ENCODE peak calls at places on chromosomes 5 and 9, in ten cellular contexts. U is mesendoderm, H is mucosa of descending colon, Y is spleen, G is dorsolateral prefrontal cortex, M is IMR-90, F is fibroblast of villous mesenchyme, O is neural progenitor cell, A is GM23338, E is keratinocyte. V is an unnamed sample.

GRCh38 chr5:116445311-116445710 is 129.3 kb downstream of the SEMA6A start:
- DNase-seq in U (no peak), H (no peak), Y (no peak), G (no peak), M (no peak), F (no peak), O (no peak), A (no peak), E (no peak), V (no peak)

GRCh38 chr5:141493500-141494422 is 4.9 kb downstream of the PCDHGC5 start:
- DNase-seq in U (no peak), H (no peak), Y (no peak), G (no peak), M (peak; percentile 65), F (no peak), O (no peak), A (no peak), E (no peak), V (no peak)

GRCh38 chr9:68947842-68948569 is 65.9 kb downstream of the PRKACG start:
- DNase-seq in U (peak; percentile 65), H (no peak), Y (no peak), G (no peak), M (no peak), F (no peak), O (no peak), A (no peak), E (no peak), V (no peak)

GRCh38 chr5:97162045-97162444 is 19.6 kb upstream of the LIX1 start:
- DNase-seq in U (peak; percentile 78), H (peak; percentile 90), Y (no peak), G (no peak), M (peak; percentile 84), F (peak; percentile 83), O (peak; percentile 81), A (peak; percentile 84), E (peak; percentile 56), V (peak; percentile 73)

GRCh38 chr9:78973906-78974305 is 597.9 kb upstream of the TLE4 start:
- DNase-seq in U (peak; percentile 45), H (no peak), Y (no peak), G (no peak), M (peak; percentile 79), F (peak; percentile 47), O (no peak), A (peak; percentile 16), E (peak; percentile 73), V (no peak)

GRCh38 chr5:80406980-80407734 is 707 bp upstream of the ZFYVE16 start:
- DNase-seq in U (no peak), H (peak; percentile 50), Y (peak; percentile 79), G (no peak), M (peak; percentile 1), F (peak; percentile 92), O (no peak), A (no peak), E (no peak), V (peak; percentile 46)

GRCh38 chr5:180594311-180595045 is 3.2 kb upstream of the SCGB3A1 start:
- DNase-seq in U (no peak), H (no peak), Y (no peak), G (no peak), M (no peak), F (no peak), O (no peak), A (no peak), E (no peak), V (no peak)

GRCh38 chr5:75460532-75460931 is 50.9 kb downstream of the CERT1 start:
- DNase-seq in U (no peak), H (no peak), Y (no peak), G (no peak), M (no peak), F (no peak), O (no peak), A (no peak), E (no peak), V (no peak)

GRCh38 chr9:116327702-116328440 is 174.3 kb downstream of the PAPPA start:
- DNase-seq in U (no peak), H (no peak), Y (no peak), G (no peak), M (peak; percentile 69), F (peak; percentile 45), O (no peak), A (no peak), E (no peak), V (no peak)

GRCh38 chr9:132557768-132558167 is 24.6 kb upstream of the BARHL1 start:
- DNase-seq in U (no peak), H (no peak), Y (no peak), G (no peak), M (no peak), F (no peak), O (no peak), A (no peak), E (no peak), V (no peak)

GRCh38 chr9:95819636-95820035 is 55.9 kb upstream of the ERCC6L2 start:
- DNase-seq in U (peak; percentile 94), H (no peak), Y (no peak), G (no peak), M (no peak), F (no peak), O (peak; percentile 48), A (peak; percentile 71), E (no peak), V (no peak)

GRCh38 chr5:55432549-55432948 is 102.2 kb downstream of the PLPP1 start:
- DNase-seq in U (no peak), H (no peak), Y (no peak), G (no peak), M (no peak), F (no peak), O (no peak), A (no peak), E (no peak), V (no peak)

GRCh38 chr5:146425023-146425422 is 22.1 kb upstream of the TCERG1 start:
- DNase-seq in U (peak; percentile 63), H (no peak), Y (no peak), G (no peak), M (no peak), F (no peak), O (peak; percentile 27), A (peak; percentile 62), E (no peak), V (no peak)

GRCh38 chr5:146427619-146427997 is 19.5 kb upstream of the TCERG1 start:
- DNase-seq in U (no peak), H (no peak), Y (no peak), G (no peak), M (no peak), F (no peak), O (no peak), A (no peak), E (no peak), V (no peak)

GRCh38 chr5:146426305-146426704 is 20.8 kb upstream of the TCERG1 start:
- DNase-seq in U (no peak), H (no peak), Y (no peak), G (no peak), M (no peak), F (no peak), O (no peak), A (no peak), E (no peak), V (no peak)

GRCh38 chr5:146426853-146427618 is 20.1 kb upstream of the TCERG1 start:
- DNase-seq in U (peak; percentile 54), H (no peak), Y (no peak), G (no peak), M (peak; percentile 52), F (peak; percentile 52), O (peak; percentile 64), A (peak; percentile 75), E (no peak), V (no peak)

DNA sequence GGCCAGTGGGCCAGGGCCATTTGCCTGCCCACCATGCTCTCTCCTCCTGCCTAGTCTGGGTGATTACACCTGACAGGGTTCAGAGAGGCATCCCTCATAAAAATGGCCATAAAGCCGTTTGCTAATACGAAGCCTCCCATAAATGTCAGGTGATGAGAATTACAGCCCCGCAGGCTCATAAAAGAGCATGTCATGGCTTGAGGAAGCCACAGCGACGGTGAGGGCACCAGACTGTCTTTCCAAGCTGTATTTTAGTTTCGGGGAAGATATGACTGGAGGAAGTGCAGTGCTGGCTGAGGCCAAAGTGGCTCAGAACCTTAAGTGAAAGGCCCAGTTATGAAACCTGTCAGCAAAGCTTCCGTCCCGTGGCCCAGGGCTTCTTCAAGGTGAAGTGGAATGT is 18.5 kb upstream of the TCERG1 start:
- DNase-seq in U (no peak), H (peak; percentile 73), Y (no peak), G (no peak), M (no peak), F (no peak), O (no peak), A (no peak), E (no peak), V (no peak)
- H3K4me3 ChIP-seq in U (no peak overlapping the region), H (no peak overlapping the region), Y (no peak overlapping the region), G (no peak overlapping the region), M (no peak overlapping the region), F (no peak overlapping the region), O (no peak overlapping the region), A (no peak overlapping the region), E (no peak overlapping the region), V (no peak overlapping the region)

GRCh38 chr5:1949253-1949652 is 66.5 kb upstream of the IRX4 start:
- DNase-seq in U (no peak), H (no peak), Y (no peak), G (no peak), M (no peak), F (no peak), O (no peak), A (no peak), E (no peak), V (no peak)
- H3K4me3 ChIP-seq in U (no peak overlapping the region), H (no peak overlapping the region), Y (no peak overlapping the region), G (no peak overlapping the region), M (no peak overlapping the region), F (no peak overlapping the region), O (no peak overlapping the region), A (no peak overlapping the region), E (peak overlapping the region; percentile 31), V (no peak overlapping the region)

GRCh38 chr5:32587067-32587551 is 1.8 kb downstream of the SUB1 start:
- DNase-seq in U (no peak), H (no peak), Y (no peak), G (no peak), M (no peak), F (no peak), O (no peak), A (no peak), E (no peak), V (no peak)
- H3K4me3 ChIP-seq in U (no peak overlapping the region), H (no peak overlapping the region), Y (peak overlapping the region; percentile 78), G (peak overlapping the region; percentile 87), M (no peak overlapping the region), F (peak overlapping the region; percentile 96), O (peak overlapping the region; percentile 85), A (peak overlapping the region; percentile 88), E (peak overlapping the region; percentile 99), V (peak overlapping the region; percentile 88)

DNA sequence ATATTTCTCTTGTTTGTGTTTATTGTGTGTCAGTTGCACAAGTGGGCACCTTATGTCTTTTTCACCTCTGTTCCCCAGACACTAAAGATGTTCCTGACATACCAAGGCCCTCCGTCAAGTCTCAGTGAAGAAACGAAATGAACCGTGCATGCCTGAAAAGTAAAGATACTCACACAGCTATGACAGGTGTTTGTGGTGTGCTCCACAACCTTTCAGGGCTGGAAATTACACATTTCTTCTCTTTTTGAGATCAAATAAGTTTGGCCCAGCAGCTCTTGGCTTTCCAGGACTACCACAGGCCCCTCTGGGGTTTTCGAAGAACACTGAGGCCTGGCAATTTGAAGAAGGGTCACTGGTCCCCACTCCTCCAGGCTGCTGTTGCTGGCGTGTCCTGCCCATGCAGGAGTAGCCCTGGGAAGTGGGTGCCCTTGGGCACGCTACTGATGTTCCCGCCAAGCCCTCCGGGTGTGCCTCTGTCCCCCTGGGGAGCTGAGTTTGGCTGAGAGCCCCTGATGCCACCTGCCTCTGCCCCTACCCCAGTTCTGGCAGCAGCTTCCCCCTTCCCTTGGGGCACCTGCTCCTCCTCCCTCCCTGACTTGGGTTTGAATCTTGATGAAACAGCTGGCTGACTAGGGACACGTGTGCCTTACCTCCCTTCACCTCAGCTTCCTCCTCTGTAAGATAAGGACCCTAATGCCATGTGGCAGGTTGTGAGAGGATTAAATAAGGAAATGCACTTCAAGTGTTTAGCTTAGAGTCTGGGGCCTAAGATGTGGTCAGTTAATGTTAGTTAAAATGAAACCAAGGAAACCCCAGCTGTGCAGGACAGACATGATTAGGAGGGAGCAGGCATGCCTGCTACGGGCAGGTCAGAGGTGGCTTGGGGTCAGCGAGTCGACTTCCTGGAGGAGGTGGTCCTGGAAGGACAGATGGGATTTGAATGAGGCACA is 49.1 kb upstream of the GADD45G start:
- DNase-seq in U (no peak), H (no peak), Y (peak; percentile 83), G (no peak), M (no peak), F (peak; percentile 59), O (no peak), A (no peak), E (no peak), V (no peak)
- H3K4me3 ChIP-seq in U (no peak overlapping the region), H (no peak overlapping the region), Y (no peak overlapping the region), G (no peak overlapping the region), M (no peak overlapping the region), F (no peak overlapping the region), O (no peak overlapping the region), A (no peak overlapping the region), E (no peak overlapping the region), V (no peak overlapping the region)

V was measured in uterus.